ENCODE peak calls at places on chromosome 17, in six cellular contexts. C is left lung, A is mammary epithelial cell, R is upper lobe of right lung, G is HFFc6, Z is omental fat pad. L is an unnamed sample.

GRCh38 chr17:78779848-78780247 is 2.2 kb downstream of the CYTH1 start:
- DNase-seq in G (no peak), R (peak), A (peak), C (no peak), Z (no peak), L (no peak)

GRCh38 chr17:66348605-66349165 is 46.3 kb downstream of the PRKCA start:
- DNase-seq in R (no peak), G (peak), A (peak), C (peak), Z (no peak), L (no peak)

GRCh38 chr17:58136669-58137279 is 11.4 kb upstream of the OR4D1 start:
- DNase-seq in Z (no peak), G (no peak), A (no peak), R (no peak), C (no peak), L (no peak)

GRCh38 chr17:72175787-72176515 is 55.1 kb downstream of the SOX9 start:
- DNase-seq in R (no peak), C (no peak), A (no peak), Z (no peak), G (no peak), L (no peak)

GRCh38 chr17:68906638-68907037 is 48.6 kb downstream of the ABCA8 start:
- DNase-seq in A (peak), Z (no peak), R (no peak), C (no peak), G (no peak), L (no peak)

GRCh38 chr17:46078675-46079074 is 79.6 kb downstream of the STH start:
- DNase-seq in Z (no peak), C (no peak), A (no peak), R (no peak), G (no peak), L (no peak)

GRCh38 chr17:71441098-71441497 is 679.7 kb upstream of the SOX9 start:
- DNase-seq in C (no peak), R (no peak), Z (no peak), A (peak), G (peak), L (no peak)

GRCh38 chr17:3298260-3298659 is at the start of gene OR3A1:
- DNase-seq in R (no peak), C (no peak), Z (no peak), A (no peak), G (no peak), L (no peak)

GRCh38 chr17:31190351-31190750 is 95.6 kb downstream of the NF1 start:
- DNase-seq in R (no peak), Z (no peak), C (no peak), A (no peak), G (peak), L (no peak)

GRCh38 chr17:12851901-12852435 is 62.7 kb downstream of the ARHGAP44 start:
- DNase-seq in Z (no peak), R (no peak), C (no peak), A (no peak), G (no peak), L (no peak)

GRCh38 chr17:38674749-38675615 is at the start of gene EPOP:
- DNase-seq in R (peak), C (peak), A (peak), Z (peak), G (peak), L (peak)

GRCh38 chr17:66807182-66807581 is 27.7 kb upstream of the CACNG5 start:
- DNase-seq in Z (no peak), A (no peak), C (no peak), R (no peak), G (no peak), L (no peak)

GRCh38 chr17:46809110-46809571 is 9.4 kb downstream of the WNT3 start:
- DNase-seq in G (no peak), A (no peak), C (no peak), R (no peak), Z (no peak), L (no peak)

GRCh38 chr17:18860161-18860972 is 2.4 kb downstream of the PRPSAP2 start:
- DNase-seq in A (no peak), C (no peak), Z (no peak), R (no peak), G (no peak), L (no peak)

GRCh38 chr17:40821536-40821935 is 878 bp downstream of the KRT10 start:
- DNase-seq in A (no peak), Z (no peak), C (no peak), G (peak), R (no peak), L (no peak)

GRCh38 chr17:32240745-32241144 is 24.9 kb upstream of the RHBDL3 start:
- DNase-seq in C (no peak), Z (no peak), R (no peak), A (peak), G (no peak), L (no peak)

GRCh38 chr17:74130841-74131240 is 72.6 kb upstream of the RPL38 start:
- DNase-seq in C (no peak), G (no peak), R (peak), A (no peak), Z (no peak), L (no peak)

GRCh38 chr17:32335647-32336046 is 6.3 kb downstream of the C17orf75 start:
- DNase-seq in R (no peak), A (peak), C (no peak), G (peak), Z (no peak), L (no peak)

GRCh38 chr17:72465191-72466024 is 344.6 kb downstream of the SOX9 start:
- DNase-seq in G (peak), C (peak), R (no peak), A (peak), Z (no peak), L (no peak)

GRCh38 chr17:31388351-31388750 is 3.1 kb upstream of the RAB11FIP4 start:
- DNase-seq in Z (no peak), G (no peak), R (no peak), C (no peak), A (no peak), L (no peak)

GRCh38 chr17:74028717-74029116 is 174.8 kb upstream of the RPL38 start:
- DNase-seq in G (no peak), Z (no peak), C (no peak), A (no peak), R (no peak), L (no peak)

GRCh38 chr17:82108999-82109480 is 11.0 kb upstream of the FASN start:
- DNase-seq in R (no peak), G (no peak), Z (no peak), C (no peak), A (no peak), L (no peak)

GRCh38 chr17:78735832-78736525 is 46.1 kb downstream of the CYTH1 start:
- DNase-seq in G (no peak), Z (no peak), A (peak), C (no peak), R (no peak), L (no peak)

GRCh38 chr17:52383493-52384100 is 225.1 kb upstream of the CA10 start:
- DNase-seq in R (no peak), C (no peak), A (peak), Z (no peak), G (no peak), L (no peak)

GRCh38 chr17:66483946-66484345 is 181.5 kb downstream of the PRKCA start:
- DNase-seq in R (no peak), Z (no peak), C (no peak), A (no peak), G (no peak), L (no peak)

GRCh38 chr17:34248807-34249496 is 6.1 kb upstream of the CCL2 start:
- DNase-seq in G (no peak), A (no peak), Z (no peak), R (no peak), C (no peak), L (no peak)

GRCh38 chr17:11935734-11936406 is 61.4 kb downstream of the ZNF18 start:
- DNase-seq in A (peak), Z (no peak), R (no peak), G (peak), C (peak), L (no peak)

GRCh38 chr17:81231121-81231645 is 7.7 kb downstream of the TEPSIN start:
- DNase-seq in C (no peak), R (no peak), A (no peak), G (no peak), Z (no peak), L (no peak)

DNA sequence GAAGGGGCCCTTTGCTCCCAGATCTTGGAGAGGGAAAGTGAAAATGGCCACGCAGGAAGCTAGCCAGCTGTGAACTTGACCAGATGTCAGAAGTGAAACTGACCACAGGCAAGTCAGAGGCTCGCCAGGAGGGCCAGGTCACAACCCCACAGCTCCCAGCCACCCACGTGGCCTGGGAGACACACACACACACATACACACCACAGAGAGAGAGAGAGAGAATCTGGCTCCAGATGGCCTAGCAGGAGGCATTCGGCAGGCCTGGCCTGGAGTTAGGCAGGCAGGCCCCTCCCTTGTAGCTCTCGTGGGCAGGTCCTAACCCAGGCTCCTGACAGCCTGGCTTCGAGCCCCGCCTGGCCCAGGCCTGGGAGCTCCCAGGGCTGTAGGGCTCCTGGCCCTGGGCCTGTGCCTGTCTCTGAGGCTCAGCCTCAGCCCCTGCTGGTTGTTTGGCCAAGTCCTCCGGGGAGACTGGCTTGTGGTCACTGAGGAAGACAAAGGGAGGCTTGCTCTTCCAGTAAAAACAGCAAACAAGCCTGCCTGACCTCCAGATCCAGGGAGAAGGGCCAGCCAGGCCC is 20.2 kb downstream of the NGFR start:
- DNase-seq in A (peak), Z (peak), R (peak), G (peak), C (peak), L (peak)
- TF ChIP-seq CTCF in A (peak), Z (no peak), R (peak), G (peak), C (no peak), L (peak)

GRCh38 chr17:55549140-55549539 is 37.9 kb upstream of the SMIM36 start:
- DNase-seq in Z (no peak), A (no peak), G (no peak), C (no peak), R (no peak), L (no peak)
- TF ChIP-seq CTCF in Z (no peak), A (peak), G (peak), C (no peak), R (peak), L (peak)

DNA sequence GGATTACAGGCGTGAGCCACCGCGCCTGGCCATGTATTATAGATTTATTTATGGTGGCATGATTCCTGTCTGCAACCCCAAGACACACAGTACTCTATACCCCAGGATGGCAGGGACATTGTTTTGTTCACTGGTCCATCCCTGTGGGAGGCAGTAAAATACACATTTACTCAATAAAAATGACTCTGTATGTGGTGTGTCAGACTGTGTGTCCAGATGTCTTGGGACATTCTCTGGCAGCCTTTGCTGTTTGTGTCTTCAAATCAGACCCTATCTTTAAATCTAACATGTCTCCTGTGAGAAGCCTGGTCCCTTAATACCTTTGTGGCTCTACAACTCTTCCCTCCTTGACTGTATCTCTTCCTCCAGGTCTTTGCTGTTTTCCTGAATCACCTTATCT is 1.7 kb upstream of the COASY start:
- DNase-seq in A (no peak), R (no peak), G (no peak), C (no peak), Z (no peak), L (no peak)
- TF ChIP-seq CTCF in A (no peak), R (no peak), G (no peak), C (no peak), Z (no peak), L (no peak)

GRCh38 chr17:17752822-17753448 is 71.7 kb downstream of the RAI1 start:
- DNase-seq in R (no peak), Z (no peak), C (no peak), G (no peak), A (no peak), L (no peak)

GRCh38 chr17:17751489-17751995 is 70.3 kb downstream of the RAI1 start:
- DNase-seq in C (no peak), A (no peak), R (no peak), Z (no peak), G (no peak), L (no peak)

GRCh38 chr17:17749921-17750320 is 68.7 kb downstream of the RAI1 start:
- DNase-seq in G (no peak), A (peak), R (no peak), C (no peak), Z (peak), L (no peak)

GRCh38 chr17:17750881-17751280 is 69.6 kb downstream of the RAI1 start:
- DNase-seq in Z (no peak), R (no peak), C (peak), A (no peak), G (no peak), L (no peak)

DNA sequence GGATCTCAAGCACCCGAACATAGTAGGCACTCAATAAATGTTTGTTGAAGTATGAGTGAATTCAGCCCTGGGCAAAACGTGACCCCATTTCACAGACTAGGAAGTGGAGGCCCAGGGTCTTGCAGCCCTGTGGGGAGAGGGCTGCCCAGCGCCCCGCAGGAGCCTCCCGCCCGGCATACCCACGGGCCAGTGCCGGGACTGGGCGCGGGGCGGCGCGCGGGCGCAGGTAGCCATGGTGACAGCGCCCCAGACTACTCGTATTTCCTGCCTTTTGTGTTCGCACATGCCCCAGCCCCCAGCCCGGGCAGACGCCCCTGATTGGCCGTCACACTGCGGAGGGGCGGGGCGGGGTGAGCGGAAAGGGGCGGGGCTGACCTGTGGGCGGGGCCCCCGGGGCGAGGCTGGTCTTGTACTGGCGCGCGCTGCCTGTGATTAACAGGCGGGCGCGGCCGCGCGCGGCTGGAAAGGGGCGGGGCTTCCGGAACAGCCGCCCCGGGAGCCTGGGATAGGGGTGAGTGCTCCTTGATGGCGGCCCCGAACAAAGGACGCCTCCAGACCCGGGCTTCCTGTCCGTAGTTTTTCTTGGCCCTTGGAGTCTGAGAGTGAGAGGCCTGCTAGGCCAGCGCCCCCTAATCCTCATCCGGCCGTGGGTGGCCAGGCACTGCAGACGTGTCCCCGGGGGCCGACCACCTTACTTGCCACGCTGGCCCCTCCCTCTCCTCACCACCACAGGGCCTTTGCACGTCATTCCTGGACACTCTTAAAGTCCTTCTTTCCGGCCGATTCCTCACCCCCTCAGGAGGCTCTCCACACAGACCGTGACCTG is 71.0 kb downstream of the RAI1 start:
- DNase-seq in C (peak), A (peak), R (peak), Z (peak), G (peak), L (peak)
- TF ChIP-seq CTCF in C (peak), A (peak), R (peak), Z (no peak), G (peak), L (no peak)

GRCh38 chr17:64063766-64064224 is 43.4 kb upstream of the ICAM2 start:
- DNase-seq in R (peak), G (no peak), A (no peak), C (peak), Z (no peak), L (peak)
- TF ChIP-seq CTCF in R (peak), G (peak), A (peak), C (peak), Z (no peak), L (peak)

DNA sequence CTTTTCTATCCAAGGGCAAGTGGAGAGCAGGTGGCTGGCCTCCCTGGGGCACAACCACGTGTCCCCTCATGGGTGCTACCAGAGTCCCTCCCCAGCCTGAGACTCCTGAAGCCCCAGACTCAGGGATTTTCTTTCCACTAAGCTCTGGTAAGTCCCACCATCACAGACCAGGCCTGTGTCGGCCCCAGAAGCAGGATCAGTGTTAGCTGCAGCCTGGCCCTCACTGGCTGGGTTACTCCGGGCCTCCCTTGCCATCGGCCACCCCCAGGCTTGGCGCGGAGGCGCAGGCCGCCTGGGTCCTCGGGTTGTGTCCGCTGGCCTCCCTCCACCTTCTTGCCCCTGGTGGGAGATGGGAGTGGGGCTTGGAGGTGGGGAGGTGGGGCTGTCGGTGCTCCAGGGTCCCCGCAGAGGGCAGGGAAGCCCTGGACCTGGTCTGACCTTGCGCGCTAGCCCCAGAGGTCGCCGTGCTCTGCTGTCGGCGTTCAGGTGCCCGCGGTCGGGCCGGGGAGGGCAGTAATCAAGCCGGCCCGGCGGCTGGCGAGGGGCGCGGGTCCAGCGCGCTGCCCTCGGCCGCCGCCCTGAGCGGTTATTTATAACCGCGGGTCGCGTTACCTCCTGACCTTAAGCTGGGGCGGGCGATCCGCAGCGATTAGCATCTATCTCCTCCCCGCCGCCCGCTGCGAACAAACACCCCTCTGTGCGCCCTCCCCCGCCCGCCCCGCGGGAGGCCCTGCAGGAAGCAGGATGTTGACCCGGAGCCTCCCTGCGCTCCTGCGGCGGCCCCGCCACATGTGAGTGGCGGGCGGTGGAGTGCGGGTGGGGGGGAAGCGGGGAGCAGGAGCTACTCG is 78.1 kb upstream of the TOB1 start:
- DNase-seq in G (no peak), R (peak), A (no peak), Z (no peak), C (peak), L (no peak)
- TF ChIP-seq CTCF in G (no peak), R (no peak), A (no peak), Z (no peak), C (no peak), L (no peak)

GRCh38 chr17:8221663-8222379 is 11.4 kb upstream of the AURKB start:
- DNase-seq in R (peak), Z (peak), C (peak), G (peak), A (peak), L (peak)

GRCh38 chr17:8222380-8222629 is 11.9 kb upstream of the AURKB start:
- DNase-seq in C (no peak), G (no peak), A (no peak), R (no peak), Z (no peak), L (no peak)

GRCh38 chr17:8223356-8224063 is 13.1 kb upstream of the AURKB start:
- DNase-seq in R (peak), G (peak), A (no peak), C (peak), Z (no peak), L (peak)

GRCh38 chr17:8222630-8223355 is 12.4 kb upstream of the AURKB start:
- DNase-seq in A (peak), R (peak), C (peak), G (peak), Z (peak), L (peak)

DNA sequence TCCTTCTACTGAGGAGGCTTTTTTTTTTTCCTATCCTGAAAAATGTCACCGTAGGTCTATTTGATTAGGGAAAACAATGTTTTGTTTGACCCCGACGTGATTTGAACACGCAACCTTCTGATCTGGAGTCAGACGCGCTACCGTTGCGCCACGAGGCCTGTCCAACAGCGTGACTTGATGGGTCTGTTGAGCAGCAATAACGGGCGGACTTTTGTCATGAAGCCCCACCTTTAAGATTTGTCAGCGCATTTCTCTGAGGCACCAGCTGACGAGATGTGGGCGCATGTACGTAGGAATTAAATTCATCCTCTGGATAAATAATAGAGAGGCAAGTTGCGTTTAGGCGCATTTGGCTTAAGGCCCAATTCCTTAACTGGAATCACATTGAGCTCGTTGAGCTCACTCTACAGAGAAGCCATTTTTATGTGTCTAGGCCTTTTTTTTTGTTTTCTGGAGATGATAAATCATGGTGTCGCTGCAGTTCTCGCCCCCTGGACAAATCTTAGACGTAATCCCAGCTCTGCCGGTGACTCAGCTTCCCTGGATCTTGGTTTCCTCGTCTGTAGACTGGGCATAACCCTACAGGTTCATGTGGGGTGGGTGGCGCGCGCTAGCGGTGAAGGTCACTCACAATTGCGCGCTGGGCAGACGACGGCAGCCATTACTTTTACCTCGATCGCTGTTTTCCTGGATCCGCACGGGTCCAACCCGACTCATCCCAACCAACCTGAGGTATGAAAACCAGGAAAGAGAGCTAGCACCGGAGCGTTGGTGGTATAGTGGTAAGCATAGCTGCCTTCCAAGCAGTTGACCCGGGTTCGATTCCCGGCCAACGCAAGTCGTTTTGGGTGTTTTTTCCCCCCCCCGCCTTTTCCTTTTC is 10.6 kb upstream of the AURKB start:
- DNase-seq in A (peak), Z (peak), C (peak), R (peak), G (peak), L (peak)
- TF ChIP-seq CTCF in A (no peak), Z (no peak), C (no peak), R (no peak), G (no peak), L (no peak)

L was measured in right atrium auricular region.